ENCODE peak calls at places on chromosomes 5 and 9, in nine cellular contexts. V is IMR-90; S is mesendoderm; F is breast epithelium; Z is stomach; D is uterus; H is neuronal stem cell; K is fibroblast of lung; E is CD4-positive, alpha-beta memory T cell. L is an unnamed sample. For H3K4me1, the result is how much of the 10 kb centered on the place peaks cover.

GRCh38 chr5:30866142-30866541 is 327.3 kb upstream of the CDH6 start:
- DNase-seq in V (peak), S (no peak), F (no peak), Z (no peak), D (no peak), H (no peak), K (peak), E (no peak), L (no peak)

GRCh38 chr5:64869419-64869818 is 100.7 kb downstream of the CWC27 start:
- DNase-seq in V (peak), S (peak), F (no peak), Z (no peak), D (no peak), H (peak), K (peak), E (no peak), L (no peak)

GRCh38 chr5:121199238-121199999 is 652.3 kb upstream of the FTMT start:
- DNase-seq in V (peak), S (no peak), F (no peak), Z (no peak), D (no peak), H (no peak), K (peak), E (no peak), L (no peak)

GRCh38 chr5:126267435-126267834 is 155.8 kb upstream of the GRAMD2B start:
- DNase-seq in V (no peak), S (no peak), F (no peak), Z (no peak), D (no peak), H (no peak), K (no peak), E (no peak), L (no peak)

GRCh38 chr5:95961617-95962474 is at the start of gene ELL2:
- DNase-seq in V (peak), S (peak), F (peak), Z (peak), D (peak), H (peak), K (peak), E (peak), L (peak)

GRCh38 chr5:79871721-79872120 is 119.3 kb downstream of the MTX3 start:
- DNase-seq in V (no peak), S (no peak), F (no peak), Z (no peak), D (no peak), H (no peak), K (no peak), E (no peak), L (no peak)

GRCh38 chr9:136619742-136620440 is 42.8 kb upstream of the EGFL7 start:
- DNase-seq in V (peak), S (no peak), F (peak), Z (peak), D (no peak), H (no peak), K (peak), E (no peak), L (peak)

GRCh38 chr5:41925555-41925946 is 470 bp downstream of the FBXO4 start:
- DNase-seq in V (peak), S (no peak), F (peak), Z (peak), D (peak), H (peak), K (peak), E (no peak), L (peak)

GRCh38 chr9:130286781-130287428 is 21.3 kb downstream of the HMCN2 start:
- DNase-seq in V (no peak), S (no peak), F (no peak), Z (no peak), D (no peak), H (no peak), K (no peak), E (no peak), L (no peak)

GRCh38 chr5:73183491-73183891 is 10.5 kb downstream of the TMEM174 start:
- DNase-seq in V (no peak), S (no peak), F (no peak), Z (no peak), D (no peak), H (no peak), K (no peak), E (no peak), L (no peak)

GRCh38 chr9:74503219-74503618 is 6.1 kb downstream of the RORB start:
- DNase-seq in V (no peak), S (no peak), F (no peak), Z (no peak), D (no peak), H (no peak), K (no peak), E (no peak), L (no peak)

GRCh38 chr9:5958273-5958672 is 57.2 kb downstream of the RANBP6 start:
- DNase-seq in V (no peak), S (no peak), F (no peak), Z (no peak), D (no peak), H (no peak), K (no peak), E (no peak), L (no peak)

GRCh38 chr5:150155258-150156032 is at the start of gene PDGFRB:
- DNase-seq in V (peak), S (peak), F (peak), Z (peak), D (peak), H (peak), K (peak), E (no peak), L (peak)

GRCh38 chr5:37940931-37941623 is 101.2 kb upstream of the GDNF start:
- DNase-seq in V (no peak), S (peak), F (no peak), Z (no peak), D (no peak), H (no peak), K (no peak), E (no peak), L (no peak)

GRCh38 chr5:1552469-1553255 is 28.9 kb upstream of the LPCAT1 start:
- DNase-seq in V (no peak), S (no peak), F (peak), Z (no peak), D (no peak), H (peak), K (peak), E (no peak), L (no peak)

GRCh38 chr5:112063191-112063590 is 306.2 kb upstream of the NREP start:
- DNase-seq in V (no peak), S (no peak), F (no peak), Z (no peak), D (no peak), H (no peak), K (no peak), E (no peak), L (no peak)

GRCh38 chr9:20650750-20651299 is 28.5 kb upstream of the MLLT3 start:
- DNase-seq in V (no peak), S (no peak), F (no peak), Z (no peak), D (no peak), H (no peak), K (no peak), E (no peak), L (no peak)

GRCh38 chr5:139738193-139738592 is 57.4 kb upstream of the PSD2 start:
- DNase-seq in V (no peak), S (no peak), F (no peak), Z (no peak), D (no peak), H (no peak), K (no peak), E (no peak), L (no peak)

GRCh38 chr9:17614929-17615328 is 36.1 kb downstream of the SH3GL2 start:
- DNase-seq in V (peak), S (peak), F (no peak), Z (no peak), D (no peak), H (no peak), K (no peak), E (no peak), L (no peak)

GRCh38 chr9:114033397-114034103 is 44.5 kb downstream of the AMBP start:
- DNase-seq in V (no peak), S (peak), F (no peak), Z (no peak), D (peak), H (peak), K (peak), E (no peak), L (no peak)

GRCh38 chr9:124045830-124046177 is 34.2 kb downstream of the LHX2 start:
- DNase-seq in V (no peak), S (no peak), F (no peak), Z (no peak), D (no peak), H (no peak), K (no peak), E (no peak), L (no peak)

GRCh38 chr5:158796812-158797497 is 302.8 kb downstream of the EBF1 start:
- DNase-seq in V (no peak), S (no peak), F (no peak), Z (no peak), D (no peak), H (no peak), K (no peak), E (no peak), L (no peak)

GRCh38 chr5:97006454-97006853 is 70.6 kb downstream of the LNPEP start:
- DNase-seq in V (peak), S (no peak), F (no peak), Z (no peak), D (no peak), H (no peak), K (no peak), E (no peak), L (no peak)

GRCh38 chr9:72154468-72155281 is 5.4 kb downstream of the GDA start:
- DNase-seq in V (no peak), S (no peak), F (no peak), Z (peak), D (no peak), H (no peak), K (no peak), E (no peak), L (no peak)

GRCh38 chr9:22030101-22030598 is 21.0 kb upstream of the CDKN2B start:
- DNase-seq in V (peak), S (no peak), F (no peak), Z (no peak), D (no peak), H (no peak), K (peak), E (no peak), L (no peak)

GRCh38 chr9:135136991-135137390 is 49.5 kb downstream of the OLFM1 start:
- DNase-seq in V (no peak), S (peak), F (no peak), Z (no peak), D (no peak), H (peak), K (no peak), E (no peak), L (no peak)

GRCh38 chr9:108910402-108910801 is 23.5 kb downstream of the ELP1 start:
- DNase-seq in V (peak), S (no peak), F (no peak), Z (no peak), D (no peak), H (no peak), K (no peak), E (no peak), L (no peak)
- H3K4me1 ChIP-seq in V (under half), S (under half), F (under half), Z (under half), D (under half), H (under half), K (under half), E (under half), L (under half)

GRCh38 chr9:90774682-90775081 is 26.9 kb upstream of the SYK start:
- DNase-seq in V (no peak), S (no peak), F (no peak), Z (no peak), D (no peak), H (no peak), K (no peak), E (no peak), L (no peak)

GRCh38 chr9:90772381-90772780 is 29.2 kb upstream of the SYK start:
- DNase-seq in V (no peak), S (no peak), F (no peak), Z (no peak), D (no peak), H (no peak), K (no peak), E (no peak), L (no peak)

GRCh38 chr9:90773593-90773992 is 28.0 kb upstream of the SYK start:
- DNase-seq in V (no peak), S (peak), F (no peak), Z (no peak), D (no peak), H (no peak), K (no peak), E (no peak), L (no peak)

GRCh38 chr9:90778746-90779145 is 22.9 kb upstream of the SYK start:
- DNase-seq in V (no peak), S (peak), F (no peak), Z (no peak), D (no peak), H (no peak), K (no peak), E (no peak), L (no peak)

GRCh38 chr9:90775657-90776056 is 26.0 kb upstream of the SYK start:
- DNase-seq in V (no peak), S (no peak), F (no peak), Z (no peak), D (no peak), H (no peak), K (no peak), E (no peak), L (no peak)
- H3K4me3 ChIP-seq in V (no peak), S (no peak), F (no peak), Z (no peak), D (no peak), H (no peak), K (no peak), E (no peak), L (no peak)

DNA sequence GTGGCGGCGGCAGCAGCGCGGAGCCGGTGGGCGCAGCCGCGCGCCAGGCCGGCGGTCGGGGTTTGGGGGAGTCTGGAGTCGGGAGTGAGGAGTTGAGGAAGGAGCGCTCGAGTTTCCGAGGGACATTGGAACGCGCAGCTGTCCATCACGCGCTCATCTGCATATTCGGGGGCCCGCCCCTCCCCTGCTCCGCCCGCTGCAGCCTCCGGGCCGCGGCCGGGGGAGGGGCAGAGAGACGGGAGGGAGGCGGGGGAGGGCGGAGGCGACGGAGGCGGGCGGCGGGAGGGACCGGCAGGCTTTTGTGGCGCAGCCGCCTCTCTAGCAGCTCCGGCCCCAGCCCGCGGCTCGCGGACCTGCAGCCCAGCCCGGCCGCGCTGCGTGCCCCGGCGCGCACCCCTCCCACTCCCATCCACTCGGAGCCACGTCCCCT is at the start of gene IRX2:
- DNase-seq in V (peak), S (peak), F (peak), Z (peak), D (no peak), H (peak), K (peak), E (no peak), L (no peak)
- H3K27ac ChIP-seq in V (no peak), S (no peak), F (peak), Z (peak), D (no peak), H (no peak), K (no peak), E (no peak), L (no peak)

GRCh38 chr9:92612292-92612691 is 57.6 kb downstream of the IPPK start:
- DNase-seq in V (no peak), S (no peak), F (no peak), Z (no peak), D (no peak), H (no peak), K (no peak), E (no peak), L (no peak)
- H3K4me1 ChIP-seq in V (under half), S (under half), F (under half), Z (under half), D (under half), H (under half), K (under half), E (under half), L (under half)

DNA sequence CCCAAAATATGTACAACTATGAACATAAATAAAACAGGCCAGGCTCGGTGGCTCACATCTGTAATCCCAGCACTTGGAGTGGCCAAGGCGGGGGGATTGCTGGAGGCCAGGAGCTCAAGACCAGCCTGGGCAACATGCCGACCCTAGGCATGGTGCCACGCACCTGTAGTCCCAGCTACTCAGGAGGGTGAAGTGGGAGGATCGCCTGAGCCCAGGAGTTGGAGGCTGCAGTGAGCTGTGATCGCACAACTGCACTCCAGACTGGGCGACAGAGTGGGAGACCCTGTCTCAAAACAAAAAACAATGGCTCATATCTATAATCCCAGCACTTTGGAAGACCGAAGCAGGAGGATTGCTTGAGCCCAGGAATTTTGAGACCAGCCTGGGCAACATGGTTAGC is 1.5 kb downstream of the HAUS6 start:
- DNase-seq in V (no peak), S (no peak), F (no peak), Z (no peak), D (no peak), H (no peak), K (no peak), E (no peak), L (no peak)
- H3K4me3 ChIP-seq in V (no peak), S (no peak), F (no peak), Z (peak), D (no peak), H (peak), K (peak), E (no peak), L (peak)

GRCh38 chr5:132102101-132102701 is 28.6 kb downstream of the CSF2 start:
- DNase-seq in V (no peak), S (no peak), F (peak), Z (no peak), D (no peak), H (no peak), K (no peak), E (peak), L (no peak)
- H3K27ac ChIP-seq in V (no peak), S (no peak), F (peak), Z (peak), D (no peak), H (no peak), K (peak), E (peak), L (peak)